ENCODE peak calls at places on chromosomes 7 and 10, in eight cellular contexts. Z is HCT116, E is GM23338, U is SK-N-SH, G is hepatocyte, Y is PC-3, F is MM.1S, V is OCI-LY7. L is an unnamed sample. For H3K9me2, the result is how much of the 10 kb centered on the place peaks cover.

GRCh38 chr7:132256721-132257212 is 319.5 kb downstream of the PLXNA4 start:
- DNase-seq in Z (no peak), E (no peak), U (no peak), G (no peak), Y (no peak), F (no peak), V (no peak), L (no peak)

GRCh38 chr7:84677386-84677785 is 482.8 kb upstream of the SEMA3A start:
- DNase-seq in Z (no peak), E (no peak), U (no peak), G (no peak), Y (no peak), F (no peak), V (no peak), L (peak)

GRCh38 chr7:1850976-1851571 is 181.0 kb downstream of the ELFN1 start:
- DNase-seq in Z (no peak), E (no peak), U (no peak), G (no peak), Y (no peak), F (no peak), V (no peak), L (no peak)

GRCh38 chr10:122342293-122343134 is 32.0 kb upstream of the PLEKHA1 start:
- DNase-seq in Z (peak), E (peak), U (peak), G (peak), Y (peak), F (no peak), V (peak), L (peak)

GRCh38 chr10:86152911-86153310 is 213.7 kb downstream of the GRID1 start:
- DNase-seq in Z (no peak), E (no peak), U (no peak), G (no peak), Y (no peak), F (no peak), V (no peak), L (no peak)

GRCh38 chr7:157792241-157792950 is 455.6 kb downstream of the DNAJB6 start:
- DNase-seq in Z (no peak), E (no peak), U (no peak), G (no peak), Y (no peak), F (no peak), V (no peak), L (no peak)

GRCh38 chr7:23544913-23545354 is 13.2 kb upstream of the TRA2A start:
- DNase-seq in Z (peak), E (peak), U (no peak), G (peak), Y (peak), F (peak), V (peak), L (peak)

GRCh38 chr7:17447728-17448478 is 149.5 kb downstream of the AHR start:
- DNase-seq in Z (no peak), E (no peak), U (no peak), G (no peak), Y (peak), F (no peak), V (no peak), L (no peak)

GRCh38 chr7:1691096-1691495 is 21.0 kb downstream of the ELFN1 start:
- DNase-seq in Z (no peak), E (no peak), U (peak), G (no peak), Y (no peak), F (no peak), V (no peak), L (no peak)

GRCh38 chr7:120865191-120865976 is 7.4 kb upstream of the TSPAN12 start:
- DNase-seq in Z (no peak), E (no peak), U (no peak), G (no peak), Y (no peak), F (no peak), V (no peak), L (no peak)

GRCh38 chr7:99096124-99096887 is 47.6 kb downstream of the SMURF1 start:
- DNase-seq in Z (no peak), E (no peak), U (no peak), G (no peak), Y (no peak), F (peak), V (no peak), L (no peak)

GRCh38 chr7:1403844-1404404 is 55.3 kb downstream of the MICALL2 start:
- DNase-seq in Z (no peak), E (peak), U (peak), G (peak), Y (peak), F (no peak), V (no peak), L (peak)

GRCh38 chr7:157886261-157886660 is 549.5 kb downstream of the DNAJB6 start:
- DNase-seq in Z (no peak), E (no peak), U (no peak), G (no peak), Y (no peak), F (no peak), V (no peak), L (no peak)

GRCh38 chr10:101597036-101597435 is 8.9 kb downstream of the DPCD start:
- DNase-seq in Z (no peak), E (no peak), U (no peak), G (no peak), Y (no peak), F (no peak), V (no peak), L (no peak)

GRCh38 chr10:128062837-128063563 is 63.2 kb downstream of the MKI67 start:
- DNase-seq in Z (no peak), E (no peak), U (no peak), G (no peak), Y (no peak), F (peak), V (peak), L (no peak)
- TF ChIP-seq EZH2phosphoT487 in Z (no peak), E (no peak), U (no peak), G (no peak), Y (no peak), F (no peak), V (no peak), L (no peak)

GRCh38 chr7:150938566-150938965 is 39.6 kb downstream of the KCNH2 start:
- DNase-seq in Z (no peak), E (no peak), U (peak), G (no peak), Y (no peak), F (no peak), V (no peak), L (no peak)
- H3K4me2 ChIP-seq in Z (no peak), E (no peak), U (no peak), G (no peak), Y (peak), F (no peak), V (no peak), L (no peak)

GRCh38 chr10:49587981-49588380 is 22.1 kb upstream of the SLC18A3 start:
- DNase-seq in Z (no peak), E (no peak), U (no peak), G (no peak), Y (no peak), F (no peak), V (no peak), L (no peak)
- H3K9me2 ChIP-seq in Z (under half), E (under half), U (under half), G (under half), Y (under half), F (under half), V (under half), L (under half)

GRCh38 chr7:18566829-18567228 is 71.3 kb downstream of the HDAC9 start:
- DNase-seq in Z (no peak), E (peak), U (no peak), G (no peak), Y (no peak), F (no peak), V (peak), L (no peak)
- TF ChIP-seq EZH2phosphoT487 in Z (no peak), E (no peak), U (no peak), G (no peak), Y (no peak), F (no peak), V (no peak), L (no peak)

GRCh38 chr7:4607321-4607729 is 74.8 kb upstream of the FOXK1 start:
- DNase-seq in Z (no peak), E (no peak), U (peak), G (no peak), Y (no peak), F (no peak), V (no peak), L (peak)
- H3K4me2 ChIP-seq in Z (no peak), E (no peak), U (no peak), G (no peak), Y (no peak), F (peak), V (no peak), L (peak)

GRCh38 chr7:140593583-140593982 is 47.0 kb downstream of the DENND2A start:
- DNase-seq in Z (no peak), E (no peak), U (no peak), G (no peak), Y (no peak), F (no peak), V (no peak), L (no peak)

GRCh38 chr7:140596751-140597424 is 43.7 kb downstream of the DENND2A start:
- DNase-seq in Z (no peak), E (no peak), U (no peak), G (no peak), Y (peak), F (no peak), V (no peak), L (peak)

GRCh38 chr7:140595468-140596147 is 45.0 kb downstream of the DENND2A start:
- DNase-seq in Z (no peak), E (peak), U (no peak), G (no peak), Y (no peak), F (no peak), V (no peak), L (no peak)

GRCh38 chr7:140592957-140593356 is 47.7 kb downstream of the DENND2A start:
- DNase-seq in Z (no peak), E (no peak), U (no peak), G (no peak), Y (peak), F (no peak), V (no peak), L (no peak)

GRCh38 chr7:140594131-140594691 is 46.4 kb downstream of the DENND2A start:
- DNase-seq in Z (no peak), E (no peak), U (no peak), G (no peak), Y (no peak), F (no peak), V (no peak), L (no peak)
- H3K9me2 ChIP-seq in Z (under half), E (under half), U (under half), G (under half), Y (under half), F (under half), V (under half), L (under half)

GRCh38 chr10:99527526-99528255 is 5.1 kb upstream of the NKX2-3 start:
- DNase-seq in Z (no peak), E (peak), U (peak), G (no peak), Y (no peak), F (no peak), V (no peak), L (no peak)
- TF ChIP-seq EZH2phosphoT487 in Z (no peak), E (peak), U (no peak), G (peak), Y (no peak), F (no peak), V (no peak), L (no peak)

DNA sequence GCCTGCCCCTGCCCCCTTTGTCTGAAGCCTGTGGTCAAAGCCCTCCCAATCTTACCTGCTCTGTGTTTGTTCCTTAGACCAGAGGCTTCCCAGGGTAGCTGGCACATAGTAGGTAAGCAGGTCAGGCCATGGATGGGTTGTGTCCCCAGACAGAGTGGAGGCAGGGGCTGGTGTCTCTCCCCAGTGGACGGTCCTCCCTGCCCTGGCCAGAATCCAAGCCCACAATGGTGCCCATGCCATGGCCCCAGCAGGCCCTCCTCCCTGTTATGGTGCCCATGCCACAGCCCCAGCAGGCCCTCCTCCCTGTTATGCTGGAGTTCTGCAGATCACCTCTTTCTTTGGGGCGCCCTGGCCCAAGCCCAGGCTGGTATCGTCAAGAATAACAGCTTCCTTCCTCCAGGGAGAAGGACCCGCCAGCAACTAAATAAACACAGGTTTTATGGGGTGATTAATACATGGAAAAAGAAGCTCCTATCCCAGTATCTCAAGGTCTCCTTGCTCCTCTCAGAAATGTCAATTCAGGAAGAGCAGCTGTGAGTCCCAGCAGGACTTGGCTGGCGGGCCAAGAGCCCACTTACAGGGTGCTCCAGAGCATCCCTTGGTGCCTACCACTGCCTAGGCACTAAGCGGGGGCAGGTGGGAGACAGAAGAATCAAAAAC is 82.0 kb downstream of the NEURL1 start:
- DNase-seq in Z (no peak), E (no peak), U (no peak), G (no peak), Y (peak), F (no peak), V (no peak), L (no peak)
- H3K4me2 ChIP-seq in Z (no peak), E (no peak), U (no peak), G (no peak), Y (no peak), F (no peak), V (no peak), L (no peak)

L was measured in GM23248.